ENCODE peak calls at places on chromosomes 12 and 14, in five cellular contexts. A, X, M, K and O are unnamed samples.

GRCh38 chr12:96806272-96806671 is 100.8 kb upstream of the NEDD1 start:
- DNase-seq in X (no peak), A (no peak), K (no peak), M (no peak), O (no peak)

GRCh38 chr12:102571889-102572288 is 91.5 kb upstream of the IGF1 start:
- DNase-seq in X (no peak), A (no peak), K (no peak), M (no peak), O (no peak)

GRCh38 chr14:74612346-74613021 is 447 bp upstream of the LTBP2 start:
- DNase-seq in A (peak; percentile 78), M (peak; percentile 81), X (peak; percentile 77), K (peak; percentile 79), O (peak; percentile 51)

GRCh38 chr12:47650469-47650868 is 55.4 kb downstream of the RPAP3 start:
- DNase-seq in A (no peak), K (no peak), M (no peak), X (no peak), O (no peak)

GRCh38 chr12:24252580-24252979 is 303.1 kb upstream of the SOX5 start:
- DNase-seq in K (no peak), A (no peak), M (no peak), X (no peak), O (no peak)

GRCh38 chr12:18723752-18724151 is 14.1 kb downstream of the PLCZ1 start:
- DNase-seq in K (peak; percentile 58), X (no peak), M (no peak), A (peak; percentile 55), O (no peak)

GRCh38 chr14:61752626-61753025 is 9.6 kb upstream of the SNAPC1 start:
- DNase-seq in X (peak; percentile 32), K (peak; percentile 48), M (no peak), A (no peak), O (no peak)

GRCh38 chr12:1740161-1740948 is 49.5 kb downstream of the ADIPOR2 start:
- DNase-seq in A (no peak), K (no peak), M (no peak), X (no peak), O (no peak)

GRCh38 chr12:27244680-27245005 is 557 bp downstream of the STK38L start:
- DNase-seq in A (no peak), K (no peak), X (peak; percentile 47), M (no peak), O (no peak)

GRCh38 chr12:31874961-31875608 is 84.1 kb upstream of the RESF1 start:
- DNase-seq in X (peak; percentile 93), M (peak; percentile 19), A (peak; percentile 76), K (peak; percentile 80), O (no peak)

GRCh38 chr12:64427988-64428387 is 23.8 kb downstream of the XPOT start:
- DNase-seq in K (no peak), X (no peak), A (no peak), M (no peak), O (no peak)

DNA sequence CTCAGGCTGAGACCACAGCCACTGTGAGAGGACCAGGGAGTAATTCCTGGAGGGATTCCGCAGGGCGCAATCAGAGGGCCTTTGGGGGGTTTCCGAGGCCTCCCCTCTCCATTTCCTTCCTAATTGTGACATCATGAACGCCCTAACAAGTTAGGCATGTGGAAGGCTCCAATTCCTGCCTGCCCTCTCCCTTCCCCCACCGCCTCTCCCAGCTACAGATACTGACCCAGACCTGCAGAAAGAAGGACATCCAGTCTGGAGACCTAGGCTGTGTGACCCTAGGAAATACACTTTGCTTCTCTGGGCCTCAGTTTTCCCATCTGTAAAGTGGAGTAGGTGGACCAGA is 637.9 kb downstream of the MED13L start:
- DNase-seq in M (no peak), K (no peak), A (no peak), X (no peak), O (no peak)
- TF ChIP-seq MYC in M (no peak), K (no peak), A (no peak), X (no peak), O (no peak)

DNA sequence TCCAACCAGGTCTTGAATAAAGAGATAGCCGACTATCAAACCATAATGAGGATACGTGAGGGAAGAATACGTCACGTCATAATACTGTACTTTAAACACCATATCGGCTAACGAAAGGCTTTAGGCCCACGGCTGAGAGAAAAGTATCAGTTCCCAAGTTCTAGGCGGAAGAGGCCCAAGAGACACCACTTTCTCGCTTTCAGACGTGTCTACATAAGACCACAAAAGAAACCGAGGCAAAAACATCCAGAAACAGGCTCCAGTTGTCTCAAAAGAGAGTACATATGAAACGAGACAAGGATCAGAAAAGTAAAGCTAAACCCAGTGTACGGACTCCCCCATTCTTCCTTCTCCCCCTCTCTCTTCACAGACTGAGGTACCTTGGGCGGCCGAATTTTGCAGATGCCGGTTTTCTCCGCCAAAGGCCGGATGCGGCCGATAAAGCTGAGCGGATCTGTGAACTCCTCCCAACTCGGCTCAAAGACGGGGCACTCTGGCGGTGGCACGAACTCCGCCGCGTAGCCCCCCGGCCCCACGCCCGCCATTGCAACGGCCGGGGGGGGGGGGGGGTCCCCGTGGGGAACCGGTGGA is 478 bp downstream of the KDM5A start:
- DNase-seq in A (peak; percentile 37), K (peak; percentile 41), M (no peak), X (peak; percentile 64), O (no peak)
- TF ChIP-seq MYC in A (no peak), K (no peak), M (no peak), X (no peak), O (no peak)

DNA sequence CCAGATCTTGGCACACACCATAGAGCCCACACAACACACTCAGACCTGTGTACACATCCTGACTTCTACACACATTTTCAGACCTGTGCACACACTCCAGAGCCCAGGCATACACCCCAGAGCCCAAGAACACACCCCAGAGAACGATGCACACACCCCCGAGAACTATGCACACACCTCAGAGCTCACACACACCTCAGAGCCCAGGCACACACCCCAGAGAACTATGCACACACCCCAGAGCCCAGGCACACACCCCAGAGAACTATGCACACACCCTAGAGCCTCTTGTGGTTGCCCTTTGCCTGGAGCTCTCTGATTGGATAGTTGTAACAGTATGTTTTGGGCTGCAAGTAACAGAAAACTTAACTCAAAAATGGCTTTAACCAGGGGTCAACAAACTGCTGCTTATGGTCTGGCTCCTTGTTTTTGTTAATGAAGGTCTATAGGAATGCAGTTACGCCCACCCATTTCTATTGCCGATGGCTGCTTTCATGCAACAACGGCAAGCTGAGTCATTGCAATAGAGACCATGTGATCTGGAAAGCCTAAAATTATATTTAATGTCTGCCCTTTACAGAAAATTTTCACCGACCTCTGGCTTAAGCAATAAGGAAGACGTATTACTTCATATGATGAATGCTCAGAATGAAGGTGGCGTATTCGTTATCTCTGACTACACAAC is 66.0 kb upstream of the NCOR2 start:
- DNase-seq in M (no peak), A (peak; percentile 85), X (no peak), K (peak; percentile 80), O (no peak)
- TF ChIP-seq MYC in M (no peak), A (no peak), X (no peak), K (no peak), O (no peak)

GRCh38 chr12:14946856-14947255 is 8.5 kb upstream of the ERP27 start:
- DNase-seq in K (no peak), M (no peak), A (peak; percentile 26), X (peak; percentile 63), O (no peak)

GRCh38 chr12:14950421-14950820 is 11.0 kb downstream of the ARHGDIB start:
- DNase-seq in X (no peak), M (no peak), A (no peak), K (no peak), O (no peak)

GRCh38 chr12:14950982-14951746 is 10.2 kb downstream of the ARHGDIB start:
- DNase-seq in K (no peak), A (no peak), M (no peak), X (no peak), O (peak; percentile 56)

GRCh38 chr12:14949631-14950030 is 11.3 kb upstream of the ERP27 start:
- DNase-seq in K (no peak), M (no peak), A (no peak), X (no peak), O (no peak)

GRCh38 chr12:14948672-14949071 is 10.3 kb upstream of the ERP27 start:
- DNase-seq in X (peak; percentile 93), K (peak; percentile 92), M (no peak), A (peak; percentile 44), O (no peak)
- TF ChIP-seq MYC in X (no peak), K (no peak), M (no peak), A (no peak), O (no peak)